ENCODE peak calls at places on chromosomes 11 and 22, in seven cellular contexts. A, M, B, H, P, C and I are unnamed samples.

GRCh38 chr11:72240461-72241289 is 3.3 kb downstream of the PHOX2A start:
- DNase-seq in A (no peak), M (peak), B (no peak), H (no peak), P (no peak), C (no peak), I (no peak)

GRCh38 chr22:30325065-30325720 is 1.5 kb downstream of the TBC1D10A start:
- DNase-seq in A (peak), M (peak), B (no peak), H (no peak), P (no peak), C (peak), I (peak)

GRCh38 chr11:86719781-86720463 is 47.5 kb upstream of the ME3 start:
- DNase-seq in A (no peak), M (peak), B (no peak), H (no peak), P (no peak), C (no peak), I (peak)

GRCh38 chr11:131108780-131109179 is 192.5 kb upstream of the SNX19 start:
- DNase-seq in A (no peak), M (peak), B (no peak), H (no peak), P (no peak), C (no peak), I (peak)

GRCh38 chr11:27307232-27307631 is 55.8 kb downstream of the CCDC34 start:
- DNase-seq in A (no peak), M (no peak), B (no peak), H (no peak), P (no peak), C (no peak), I (no peak)

GRCh38 chr11:119087747-119088241 is 3.1 kb downstream of the HMBS start:
- DNase-seq in A (no peak), M (no peak), B (no peak), H (no peak), P (no peak), C (no peak), I (no peak)

GRCh38 chr11:36088234-36088975 is 144.5 kb downstream of the LDLRAD3 start:
- DNase-seq in A (no peak), M (no peak), B (no peak), H (no peak), P (no peak), C (no peak), I (no peak)

GRCh38 chr11:121889931-121890330 is 226.1 kb downstream of the BLID start:
- DNase-seq in A (no peak), M (peak), B (no peak), H (no peak), P (no peak), C (no peak), I (no peak)

GRCh38 chr11:12793506-12793905 is 119.3 kb downstream of the TEAD1 start:
- DNase-seq in A (no peak), M (no peak), B (no peak), H (no peak), P (no peak), C (no peak), I (peak)

GRCh38 chr11:15113381-15113780 is 1.3 kb upstream of the INSC start:
- DNase-seq in A (no peak), M (no peak), B (no peak), H (no peak), P (no peak), C (no peak), I (no peak)

GRCh38 chr11:19430346-19431058 is 189.8 kb upstream of the E2F8 start:
- DNase-seq in A (no peak), M (no peak), B (no peak), H (no peak), P (no peak), C (no peak), I (no peak)